ENCODE peak calls at places on chromosome 21, in seven cellular contexts. D is activated T-cell treated with anti-CD3 and anti-CD28 coated beads for 4 hours; K is activated CD4-positive, alpha-beta T cell treated with anti-CD3 and anti-CD28 coated beads, Interleukin-2, amount 10 ng/mL, durations not matched to agents 24 days and 14 days; Y is left kidney; U is GM04503; V is foreskin keratinocyte; X is LoVo. H is an unnamed sample.
A peak's percentile ranks its signal among the peaks of the same experiment; 100 is the strongest.

GRCh38 chr21:32463367-32463766 is 50.9 kb downstream of the EVA1C start:
- DNase-seq in D (no peak), U (peak; percentile 62), X (peak; percentile 88), Y (peak; percentile 88), K (no peak), V (no peak), H (peak; percentile 24)

GRCh38 chr21:15531986-15532385 is 197.8 kb upstream of the USP25 start:
- DNase-seq in D (no peak), U (no peak), K (no peak), X (no peak), V (peak; percentile 7), Y (no peak), H (no peak)

GRCh38 chr21:32463889-32464300 is 51.4 kb downstream of the EVA1C start:
- DNase-seq in Y (peak; percentile 24), D (no peak), V (peak; percentile 30), X (peak; percentile 92), U (peak; percentile 89), K (no peak), H (peak; percentile 54)

GRCh38 chr21:36627242-36627641 is 71.7 kb upstream of the SIM2 start:
- DNase-seq in D (no peak), U (no peak), Y (no peak), V (peak; percentile 10), K (no peak), X (no peak), H (peak; percentile 33)

GRCh38 chr21:37433441-37433840 is 66.9 kb downstream of the DYRK1A start:
- DNase-seq in D (no peak), X (no peak), V (no peak), Y (no peak), K (no peak), U (no peak), H (no peak)

GRCh38 chr21:42559326-42559725 is 45.7 kb downstream of the SLC37A1 start:
- DNase-seq in X (no peak), V (no peak), D (no peak), U (no peak), K (no peak), Y (no peak), H (no peak)

GRCh38 chr21:45818276-45818903 is 163.2 kb upstream of the COL6A1 start:
- DNase-seq in V (peak; percentile 79), U (peak; percentile 73), X (no peak), Y (no peak), K (peak; percentile 78), D (no peak), H (peak; percentile 66)

GRCh38 chr21:35189077-35189863 is 140.2 kb upstream of the RUNX1 start:
- DNase-seq in V (peak; percentile 13), Y (peak; percentile 46), K (no peak), U (peak; percentile 68), X (no peak), D (no peak), H (peak; percentile 20)

GRCh38 chr21:46285206-46285661 is at the start of gene MCM3AP:
- DNase-seq in X (no peak), U (no peak), V (no peak), D (no peak), K (no peak), Y (no peak), H (no peak)

GRCh38 chr21:44734026-44734745 is 22.8 kb upstream of the TSPEAR start:
- DNase-seq in U (no peak), X (no peak), Y (no peak), D (no peak), V (no peak), K (no peak), H (no peak)

GRCh38 chr21:42308914-42309752 is 6.1 kb downstream of the TFF3 start:
- DNase-seq in V (no peak), D (no peak), Y (no peak), X (no peak), K (no peak), U (no peak), H (no peak)

GRCh38 chr21:29174607-29175013 is 44.2 kb downstream of the MAP3K7CL start:
- DNase-seq in K (no peak), D (no peak), U (no peak), Y (no peak), X (no peak), V (no peak), H (no peak)

GRCh38 chr21:41851090-41851790 is 27.9 kb downstream of the PRDM15 start:
- DNase-seq in K (no peak), V (no peak), D (no peak), X (no peak), U (no peak), Y (no peak), H (no peak)

GRCh38 chr21:39217356-39218081 is 34.3 kb upstream of the PSMG1 start:
- DNase-seq in Y (no peak), U (no peak), K (no peak), X (no peak), V (no peak), D (no peak), H (no peak)

GRCh38 chr21:33396966-33397365 is 6.2 kb upstream of the IFNGR2 start:
- DNase-seq in U (peak; percentile 54), V (no peak), Y (no peak), D (no peak), X (no peak), K (no peak), H (peak; percentile 46)

GRCh38 chr21:26389971-26390641 is 183.0 kb downstream of the CYYR1 start:
- DNase-seq in U (no peak), D (no peak), K (no peak), X (peak; percentile 74), V (peak; percentile 100), Y (peak; percentile 56), H (peak; percentile 100)

GRCh38 chr21:44513389-44514217 is 26.4 kb downstream of the KRTAP10-1 start:
- DNase-seq in K (no peak), Y (no peak), D (no peak), U (no peak), V (no peak), X (peak; percentile 33), H (no peak)

GRCh38 chr21:38645282-38645681 is 147.0 kb upstream of the ERG start:
- DNase-seq in U (peak; percentile 49), Y (no peak), K (no peak), X (no peak), D (no peak), V (peak; percentile 97), H (peak; percentile 96)

GRCh38 chr21:41254090-41254700 is 62.4 kb upstream of the FAM3B start:
- DNase-seq in V (peak; percentile 13), Y (no peak), K (no peak), X (no peak), D (no peak), U (no peak), H (peak; percentile 11)

GRCh38 chr21:30189763-30190162 is 23.2 kb upstream of the CLDN17 start:
- DNase-seq in K (no peak), U (no peak), D (no peak), V (no peak), Y (no peak), X (no peak), H (no peak)

GRCh38 chr21:44521301-44521927 is 18.6 kb downstream of the KRTAP10-1 start:
- DNase-seq in K (no peak), Y (no peak), U (no peak), D (no peak), V (no peak), X (no peak), H (no peak)